ENCODE peak calls at places on chromosomes 11 and 22, in nine cellular contexts. J is CD4-positive, CD25-positive, alpha-beta regulatory T cell; K is EL; L is C1 segment of cervical spinal cord; V is dorsolateral prefrontal cortex; B is T1000; M is NCI-H460; P is stimulated activated CD4-positive, alpha-beta T cell treated with anti-CD3 and anti-CD28 coated beads, Interleukin-1b, Interleukin-23, amount 100 ng/mL, for 24 hours; S is Calu3. Q is an unnamed sample.

GRCh38 chr22:41565403-41566054 is 4.7 kb downstream of the CSDC2 start:
- DNase-seq in M (no peak), K (peak), B (peak), P (no peak), L (no peak), V (no peak), S (peak), J (no peak), Q (peak)

GRCh38 chr22:23404689-23405365 is 175.3 kb downstream of the IGLL1 start:
- DNase-seq in B (no peak), L (no peak), J (no peak), M (peak), S (no peak), K (peak), V (no peak), P (no peak), Q (peak)

GRCh38 chr11:13316528-13316961 is 39.0 kb downstream of the BMAL1 start:
- DNase-seq in M (no peak), J (no peak), L (no peak), S (no peak), K (peak), P (no peak), B (peak), V (no peak), Q (peak)

GRCh38 chr11:17722000-17722643 is 2.8 kb downstream of the MYOD1 start:
- DNase-seq in J (no peak), P (no peak), M (peak), B (no peak), K (peak), L (no peak), S (peak), V (no peak), Q (no peak)

GRCh38 chr22:33831207-33831606 is 89.1 kb downstream of the LARGE1 start:
- DNase-seq in J (no peak), B (no peak), M (no peak), P (no peak), V (no peak), S (no peak), L (no peak), K (no peak), Q (no peak)

GRCh38 chr22:46047841-46048595 is 71.1 kb upstream of the WNT7B start:
- DNase-seq in S (no peak), P (no peak), M (no peak), V (no peak), J (no peak), K (no peak), L (no peak), B (no peak), Q (no peak)

GRCh38 chr11:113014262-113014661 is 53.0 kb downstream of the NCAM1 start:
- DNase-seq in M (no peak), J (no peak), P (no peak), K (no peak), V (no peak), L (no peak), B (peak), S (no peak), Q (no peak)

GRCh38 chr22:24105018-24105360 is 76.3 kb upstream of the SUSD2 start:
- DNase-seq in P (no peak), J (no peak), B (no peak), V (peak), M (no peak), L (no peak), S (no peak), K (no peak), Q (no peak)

GRCh38 chr11:69868871-69869270 is 49.7 kb upstream of the FGF3 start:
- DNase-seq in M (no peak), P (no peak), J (no peak), S (no peak), B (no peak), L (no peak), K (no peak), V (no peak), Q (peak)

GRCh38 chr22:35838849-35839646 is 121.4 kb downstream of the APOL5 start:
- DNase-seq in P (no peak), J (no peak), S (peak), K (peak), L (no peak), B (peak), M (no peak), V (peak), Q (peak)

GRCh38 chr22:32634424-32634981 is 159.9 kb downstream of the FBXO7 start:
- DNase-seq in S (no peak), V (no peak), P (no peak), L (no peak), B (no peak), M (no peak), K (no peak), J (no peak), Q (no peak)

GRCh38 chr11:8333431-8334401 is 70.0 kb upstream of the LMO1 start:
- DNase-seq in V (no peak), J (no peak), L (no peak), S (peak), P (no peak), B (no peak), K (peak), M (no peak), Q (no peak)

GRCh38 chr11:118061401-118062125 is 15.3 kb upstream of the TMPRSS4 start:
- DNase-seq in B (no peak), P (no peak), S (no peak), V (no peak), L (no peak), J (no peak), K (no peak), M (no peak), Q (no peak)

GRCh38 chr11:6523253-6523652 is 26.2 kb downstream of the DNHD1 start:
- DNase-seq in J (no peak), B (no peak), K (peak), M (no peak), S (no peak), V (no peak), L (no peak), P (no peak), Q (no peak)

GRCh38 chr11:44839458-44840084 is 111.1 kb downstream of the TP53I11 start:
- DNase-seq in M (no peak), J (no peak), V (no peak), L (no peak), P (no peak), K (no peak), B (no peak), S (no peak), Q (no peak)

GRCh38 chr11:111676878-111677585 is 74.8 kb downstream of the SIK2 start:
- DNase-seq in L (no peak), K (peak), B (no peak), S (no peak), V (no peak), P (no peak), M (no peak), J (no peak), Q (no peak)

GRCh38 chr22:47381240-47381639 is 618.8 kb downstream of the TBC1D22A start:
- DNase-seq in J (no peak), V (no peak), L (no peak), B (no peak), P (no peak), K (no peak), M (no peak), S (no peak), Q (no peak)

GRCh38 chr11:104678408-104678807 is 219.9 kb downstream of the CASP12 start:
- DNase-seq in J (no peak), V (no peak), M (no peak), L (no peak), B (no peak), S (no peak), K (no peak), P (no peak), Q (no peak)